ENCODE peak calls at places on chromosomes 7 and 10, in four cellular contexts. C, N, I and V are unnamed samples.

GRCh38 chr10:128087884-128088695 is 38.1 kb downstream of the MKI67 start:
- DNase-seq in I (no peak), C (peak; percentile 18), N (no peak), V (no peak)

GRCh38 chr10:17950726-17951125 is 992 bp upstream of the SLC39A12 start:
- DNase-seq in N (no peak), I (no peak), C (no peak), V (no peak)

GRCh38 chr10:61613665-61614064 is 49.1 kb upstream of the CABCOCO1 start:
- DNase-seq in N (no peak), C (no peak), I (no peak), V (no peak)

GRCh38 chr10:108454793-108455192 is 1290.3 kb upstream of the SORCS1 start:
- DNase-seq in I (no peak), C (no peak), N (no peak), V (no peak)

GRCh38 chr7:134444961-134445315 is 14.0 kb downstream of the AKR1B1 start:
- DNase-seq in N (no peak), C (no peak), I (no peak), V (no peak)

GRCh38 chr7:133563196-133563707 is 310.4 kb downstream of the EXOC4 start:
- DNase-seq in N (no peak), I (no peak), C (no peak), V (no peak)

GRCh38 chr7:18239212-18239611 is 211.6 kb upstream of the PRPS1L1 start:
- DNase-seq in I (no peak), N (no peak), C (no peak), V (no peak)

GRCh38 chr7:32453286-32454011 is 36.7 kb downstream of the LSM5 start:
- DNase-seq in C (no peak), N (no peak), I (no peak), V (no peak)

GRCh38 chr10:78571286-78571685 is 497.5 kb upstream of the ZMIZ1 start:
- DNase-seq in I (no peak), N (no peak), C (no peak), V (no peak)

GRCh38 chr7:42233939-42234338 is 3.1 kb downstream of the GLI3 start:
- DNase-seq in N (no peak), I (no peak), C (no peak), V (no peak)

GRCh38 chr10:86522385-86522855 is 828 bp upstream of the WAPL start:
- DNase-seq in I (no peak), C (no peak), N (no peak), V (no peak)

GRCh38 chr7:100174582-100174981 is 2.6 kb downstream of the GPC2 start:
- DNase-seq in C (no peak), N (no peak), I (no peak), V (no peak)

GRCh38 chr10:31129261-31129660 is 97.6 kb upstream of the ZNF438 start:
- DNase-seq in I (no peak), C (no peak), N (no peak), V (no peak)

GRCh38 chr10:78981257-78981969 is 87.4 kb upstream of the ZMIZ1 start:
- DNase-seq in C (no peak), I (no peak), N (no peak), V (no peak)

GRCh38 chr10:70843776-70844489 is 28.2 kb downstream of the SGPL1 start:
- DNase-seq in I (no peak), C (no peak), N (no peak), V (no peak)

GRCh38 chr7:44387427-44387826 is 62.0 kb upstream of the CAMK2B start:
- DNase-seq in C (no peak), N (no peak), I (no peak), V (no peak)

GRCh38 chr7:151432658-151433521 is 7.1 kb downstream of the CRYGN start:
- DNase-seq in N (peak; percentile 11), C (no peak), I (no peak), V (no peak)

DNA sequence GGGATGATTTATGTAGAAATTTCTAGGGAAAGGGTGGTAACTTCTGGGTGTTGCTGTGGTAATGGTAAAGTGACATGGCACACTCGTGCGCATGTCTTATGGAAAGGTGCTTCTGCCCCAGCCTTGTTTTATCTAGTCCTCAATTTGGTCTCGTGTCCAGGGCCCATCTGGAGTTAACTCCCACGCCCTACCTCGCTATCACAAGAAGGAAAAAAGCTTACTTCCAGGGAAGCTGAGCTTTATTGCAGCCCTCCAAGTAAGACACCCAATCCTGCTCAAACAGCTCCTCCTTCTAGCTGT is 611.8 kb downstream of the TNS3 start:
- DNase-seq in C (no peak), I (no peak), N (no peak), V (no peak)
- TF ChIP-seq SUZ12 in C (no peak), I (no peak), N (no peak), V (no peak)

GRCh38 chr7:141362580-141363435 is 188.4 kb upstream of the AGK start:
- DNase-seq in I (no peak), N (no peak), C (no peak), V (peak; percentile 32)
- H3K4me3 ChIP-seq in I (no peak overlapping the region), N (no peak overlapping the region), C (no peak overlapping the region), V (no peak overlapping the region)

DNA sequence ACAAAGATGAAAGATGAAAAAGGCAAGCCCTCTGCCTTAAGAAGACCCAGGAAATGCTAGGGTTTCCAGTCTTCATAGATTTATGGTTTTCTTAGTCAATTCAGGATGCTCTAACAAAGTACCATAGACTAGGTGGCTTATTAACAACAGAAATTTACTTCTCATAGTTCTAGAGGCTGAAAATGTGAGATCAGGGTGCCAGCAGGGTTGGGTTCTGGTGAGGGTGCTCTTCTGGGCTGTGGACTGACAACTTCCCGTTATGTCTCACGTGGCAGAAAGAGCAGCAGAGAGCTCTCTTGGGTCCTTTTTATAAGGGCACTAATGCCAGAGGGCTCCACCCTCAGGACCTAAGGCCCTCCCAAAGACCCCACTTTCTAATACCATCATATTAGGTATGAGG is 23.7 kb downstream of the ELMO1 start:
- DNase-seq in I (no peak), C (no peak), N (no peak), V (no peak)
- TF ChIP-seq SUZ12 in I (no peak), C (no peak), N (no peak), V (no peak)

DNA sequence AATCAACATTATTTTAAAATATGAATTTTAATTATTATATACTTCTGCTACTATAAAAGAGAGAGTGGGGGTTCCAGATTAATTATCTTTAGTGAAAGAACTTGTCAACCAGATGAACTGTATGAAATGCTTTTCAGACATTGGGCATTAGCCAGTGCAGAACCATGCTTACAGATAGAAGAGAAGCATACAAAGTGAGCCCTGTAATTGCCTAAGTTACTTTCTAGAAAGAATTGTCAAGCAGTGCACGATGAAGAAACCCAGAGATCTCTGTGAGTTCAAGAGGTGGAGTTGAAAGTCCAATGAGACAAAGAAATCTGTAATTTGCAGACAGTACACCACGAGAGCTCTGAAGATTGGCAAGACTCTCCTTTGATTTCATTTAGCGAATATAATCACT is 166.7 kb downstream of the CDC14C start:
- DNase-seq in C (no peak), N (no peak), I (no peak), V (no peak)
- H3K4me3 ChIP-seq in C (no peak overlapping the region), N (no peak overlapping the region), I (no peak overlapping the region), V (no peak overlapping the region)

GRCh38 chr7:69871886-69872592 is 273.8 kb downstream of the AUTS2 start:
- DNase-seq in I (no peak), N (no peak), C (no peak), V (no peak)

GRCh38 chr7:69873512-69873911 is 275.2 kb downstream of the AUTS2 start:
- DNase-seq in C (no peak), N (no peak), I (no peak), V (no peak)

GRCh38 chr7:69868921-69869320 is 270.6 kb downstream of the AUTS2 start:
- DNase-seq in I (no peak), C (no peak), N (no peak), V (no peak)

DNA sequence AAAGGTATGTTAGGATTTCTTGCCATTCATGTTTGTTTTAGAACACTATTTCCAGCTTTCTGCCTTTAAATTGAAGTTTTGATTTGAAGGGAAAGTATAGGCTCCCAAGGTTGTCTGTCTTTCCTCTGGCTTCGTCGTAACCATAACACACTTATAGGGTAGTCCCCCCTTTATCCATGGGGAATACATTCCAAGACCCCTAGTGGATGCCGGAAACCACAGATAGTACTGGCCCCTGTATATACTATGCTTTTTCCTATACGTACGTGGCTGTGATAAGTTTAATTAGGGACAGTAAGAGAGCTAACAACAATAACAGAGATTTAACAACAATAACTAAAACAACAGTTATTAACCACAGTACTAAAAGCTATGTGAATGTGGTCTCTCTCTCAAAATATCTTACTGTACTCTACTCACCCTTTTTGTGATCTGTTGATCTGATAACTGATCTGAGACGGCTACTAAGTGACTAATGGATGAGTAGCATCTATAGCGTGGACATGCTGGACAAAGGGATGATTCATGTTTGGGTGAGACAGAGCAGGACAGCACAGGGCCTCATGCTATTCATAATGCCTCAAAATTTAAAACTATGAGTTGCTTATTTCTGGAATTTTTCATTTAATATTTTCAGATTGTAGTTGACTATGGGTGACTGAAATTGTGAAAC is 273.1 kb downstream of the AUTS2 start:
- DNase-seq in C (no peak), N (no peak), I (no peak), V (no peak)
- TF ChIP-seq SUZ12 in C (no peak), N (no peak), I (no peak), V (no peak)

DNA sequence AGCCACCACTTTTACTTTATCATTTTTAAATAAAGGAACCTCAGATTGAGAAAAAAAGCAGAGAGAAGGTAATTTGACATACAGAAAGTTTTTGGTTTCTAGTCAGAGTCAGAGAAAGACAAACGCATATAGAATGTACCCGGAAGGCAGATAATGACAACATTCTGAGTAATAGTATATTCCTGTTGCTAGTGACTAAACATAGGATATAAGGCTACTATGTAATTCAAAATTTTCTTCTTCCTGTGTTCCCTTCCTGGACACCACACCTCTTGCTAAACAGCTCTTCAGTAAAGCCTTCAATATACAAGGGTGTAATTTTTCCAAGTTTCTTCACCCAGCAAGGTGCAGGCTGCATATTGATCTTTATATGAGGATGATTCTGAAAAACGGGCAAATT is 597.6 kb downstream of the PCDH15 start:
- DNase-seq in C (no peak), N (no peak), I (no peak), V (no peak)
- H3K4me3 ChIP-seq in C (no peak overlapping the region), N (no peak overlapping the region), I (no peak overlapping the region), V (no peak overlapping the region)

DNA sequence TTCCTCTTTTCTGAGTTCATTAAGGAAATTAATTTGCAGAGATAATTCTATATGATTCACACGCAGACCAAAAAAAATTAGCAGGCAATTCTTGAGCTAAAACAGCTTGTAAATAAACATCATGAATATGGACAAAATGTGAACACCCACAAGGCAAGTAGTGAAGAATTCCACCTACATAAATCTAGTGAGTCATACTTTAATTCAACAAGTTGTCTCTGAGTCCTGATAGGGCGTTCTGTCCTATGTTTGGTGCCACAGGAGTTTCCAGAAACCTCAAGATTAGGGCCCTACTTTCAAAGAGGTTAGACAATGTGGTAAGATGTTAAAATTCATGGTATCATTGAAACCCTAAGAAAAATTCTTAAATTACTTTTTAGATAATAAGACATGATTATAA is 122.3 kb downstream of the SGMS1 start:
- DNase-seq in I (no peak), N (no peak), C (peak; percentile 7), V (no peak)
- TF ChIP-seq SUZ12 in I (no peak), N (no peak), C (no peak), V (no peak)